ENCODE peak calls at places on chromosomes 11 and 22, in ten cellular contexts. H, S, F, D, R, Q, W, O, E and P are unnamed samples.

GRCh38 chr22:22856364-22856763 is 31.3 kb upstream of the IGLL5 start:
- DNase-seq in H (no peak), Q (peak; percentile 75), F (no peak), E (no peak), R (no peak), W (no peak), S (no peak), D (no peak), O (peak; percentile 8), P (no peak)

GRCh38 chr22:45212992-45213751 is 27.5 kb downstream of the KIAA0930 start:
- DNase-seq in R (peak; percentile 27), E (peak; percentile 59), O (no peak), D (no peak), H (peak; percentile 83), Q (no peak), S (no peak), W (no peak), F (peak; percentile 86), P (no peak)

GRCh38 chr11:10067629-10068300 is 226.3 kb downstream of the SBF2 start:
- DNase-seq in H (no peak), Q (no peak), R (no peak), D (no peak), O (peak; percentile 23), E (peak; percentile 24), F (no peak), S (no peak), W (no peak), P (no peak)

GRCh38 chr22:22691716-22692701 is 47.6 kb downstream of the GGTLC2 start:
- DNase-seq in D (no peak), W (no peak), R (no peak), F (peak; percentile 38), H (peak; percentile 50), Q (no peak), S (no peak), O (peak; percentile 3), E (no peak), P (no peak)

GRCh38 chr11:100515087-100515486 is 172.0 kb upstream of the ARHGAP42 start:
- DNase-seq in D (no peak), R (no peak), S (no peak), Q (no peak), E (no peak), F (no peak), H (no peak), W (no peak), O (peak; percentile 83), P (no peak)

GRCh38 chr22:41286639-41287091 is 678 bp upstream of the RANGAP1 start:
- DNase-seq in S (no peak), W (no peak), O (no peak), R (no peak), F (peak; percentile 65), H (no peak), D (no peak), Q (no peak), E (peak; percentile 26), P (no peak)

GRCh38 chr11:61075891-61076290 is 26.4 kb upstream of the CD5 start:
- DNase-seq in H (no peak), Q (no peak), D (no peak), R (peak; percentile 29), O (peak; percentile 43), F (no peak), W (no peak), S (no peak), E (no peak), P (peak; percentile 71)

GRCh38 chr11:20599424-20600346 is at the start of gene SLC6A5:
- DNase-seq in D (no peak), R (no peak), Q (no peak), E (no peak), W (no peak), O (peak; percentile 96), F (peak; percentile 10), S (peak; percentile 14), H (no peak), P (no peak)

GRCh38 chr11:10488581-10489443 is 33.7 kb downstream of the AMPD3 start:
- DNase-seq in F (no peak), W (peak; percentile 33), E (no peak), O (no peak), S (no peak), D (no peak), Q (peak; percentile 86), R (peak; percentile 82), H (peak; percentile 57), P (peak; percentile 71)

GRCh38 chr22:44163536-44163935 is 17.2 kb upstream of the PARVG start:
- DNase-seq in W (no peak), F (no peak), Q (no peak), E (no peak), S (no peak), D (no peak), H (no peak), O (no peak), R (no peak), P (no peak)

GRCh38 chr11:6606471-6607189 is 3.1 kb downstream of the ILK start:
- DNase-seq in E (peak; percentile 91), Q (peak; percentile 98), F (no peak), D (peak; percentile 65), H (peak; percentile 98), O (peak; percentile 97), R (peak; percentile 90), S (peak; percentile 95), W (peak; percentile 81), P (peak; percentile 84)

GRCh38 chr11:65437436-65438227 is 15.0 kb downstream of the NEAT1 start:
- DNase-seq in E (no peak), Q (peak; percentile 82), D (no peak), R (peak; percentile 10), O (no peak), W (no peak), S (peak; percentile 38), H (peak; percentile 66), F (no peak), P (peak; percentile 26)

GRCh38 chr11:121253951-121254350 is 38.6 kb upstream of the SC5D start:
- DNase-seq in F (no peak), O (no peak), R (no peak), E (no peak), Q (no peak), W (no peak), D (no peak), S (no peak), H (no peak), P (no peak)
- TF ChIP-seq POLR2AphosphoS5 in F (no peak), O (no peak), R (no peak), E (no peak), Q (no peak), W (no peak), D (no peak), S (no peak), H (no peak), P (no peak)

GRCh38 chr11:36358436-36358835 is 62.3 kb downstream of the PRR5L start:
- DNase-seq in R (no peak), D (no peak), S (no peak), H (no peak), F (no peak), E (no peak), O (no peak), Q (no peak), W (no peak), P (no peak)
- H3K27ac ChIP-seq in R (peak overlapping the region; percentile 27), D (no peak overlapping the region), S (no peak overlapping the region), H (no peak overlapping the region), F (no peak overlapping the region), E (no peak overlapping the region), O (no peak overlapping the region), Q (no peak overlapping the region), W (no peak overlapping the region), P (no peak overlapping the region)

GRCh38 chr11:114612686-114613085 is 17.1 kb upstream of the NXPE4 start:
- DNase-seq in R (no peak), S (no peak), O (no peak), H (no peak), E (no peak), Q (no peak), D (no peak), W (no peak), F (no peak), P (no peak)
- TF ChIP-seq POLR2AphosphoS5 in R (no peak), S (no peak), O (no peak), H (no peak), E (no peak), Q (no peak), D (no peak), W (no peak), F (no peak), P (no peak)

GRCh38 chr22:28981818-28982499 is 79.7 kb downstream of the C22orf31 start:
- DNase-seq in S (no peak), W (no peak), O (no peak), H (no peak), Q (no peak), R (no peak), D (no peak), F (no peak), E (no peak), P (no peak)
- H3K27ac ChIP-seq in S (no peak overlapping the region), W (no peak overlapping the region), O (peak overlapping the region; percentile 10), H (no peak overlapping the region), Q (no peak overlapping the region), R (no peak overlapping the region), D (no peak overlapping the region), F (no peak overlapping the region), E (no peak overlapping the region), P (no peak overlapping the region)